ENCODE peak calls at places on chromosomes 13 and 19, in five cellular contexts. C is WTC11, S is nephron progenitor cell, N is activated B cell treated with CpG ODN at 0.5 μM for 24 hours, Y is astrocyte. O is an unnamed sample.

GRCh38 chr13:31380728-31381127 is 181.0 kb downstream of the B3GLCT start:
- DNase-seq in C (no peak), N (no peak), Y (no peak), S (peak; percentile 5), O (no peak)

GRCh38 chr13:30873519-30873918 is 32.6 kb upstream of the MEDAG start:
- DNase-seq in N (no peak), Y (no peak), C (no peak), S (no peak), O (no peak)

GRCh38 chr13:91406619-91407018 is 8.2 kb downstream of the GPC5 start:
- DNase-seq in S (no peak), Y (peak; percentile 21), N (no peak), C (peak; percentile 53), O (no peak)

GRCh38 chr13:24161010-24161775 is 673 bp downstream of the SPATA13 start:
- DNase-seq in N (no peak), C (peak; percentile 48), Y (no peak), S (peak; percentile 54), O (peak; percentile 45)

GRCh38 chr13:50629497-50629896 is 214.0 kb downstream of the DLEU7 start:
- DNase-seq in Y (peak; percentile 25), N (no peak), C (no peak), S (no peak), O (no peak)

GRCh38 chr19:58183822-58184215 is 958 bp downstream of the ZNF274 start:
- DNase-seq in C (no peak), Y (no peak), N (no peak), S (no peak), O (no peak)

GRCh38 chr19:11195169-11195568 is 2.2 kb downstream of the KANK2 start:
- DNase-seq in S (no peak), N (no peak), C (no peak), Y (no peak), O (no peak)

GRCh38 chr13:43132228-43132627 is 108.8 kb downstream of the DNAJC15 start:
- DNase-seq in N (no peak), Y (peak; percentile 36), C (peak; percentile 41), S (no peak), O (no peak)

GRCh38 chr13:24053505-24054251 is 106.8 kb upstream of the SPATA13 start:
- DNase-seq in C (peak; percentile 73), N (peak; percentile 18), Y (peak; percentile 42), S (peak; percentile 57), O (peak; percentile 52)

GRCh38 chr13:28867564-28867963 is 47.4 kb downstream of the MTUS2 start:
- DNase-seq in S (no peak), N (no peak), Y (no peak), C (no peak), O (no peak)
- TF ChIP-seq CTCF in S (no peak), N (no peak), Y (no peak), C (no peak), O (no peak)

GRCh38 chr19:46190489-46190888 is 39.1 kb upstream of the IGFL1 start:
- DNase-seq in C (no peak), N (no peak), S (no peak), Y (no peak), O (no peak)

GRCh38 chr19:46189971-46190335 is 39.6 kb upstream of the IGFL1 start:
- DNase-seq in S (no peak), Y (no peak), C (no peak), N (no peak), O (no peak)

GRCh38 chr19:46186717-46187101 is 38.7 kb downstream of the IGFL2 start:
- DNase-seq in Y (no peak), S (no peak), N (no peak), C (no peak), O (no peak)

GRCh38 chr19:46182476-46182875 is 34.4 kb downstream of the IGFL2 start:
- DNase-seq in N (no peak), C (no peak), Y (no peak), S (no peak), O (no peak)

DNA sequence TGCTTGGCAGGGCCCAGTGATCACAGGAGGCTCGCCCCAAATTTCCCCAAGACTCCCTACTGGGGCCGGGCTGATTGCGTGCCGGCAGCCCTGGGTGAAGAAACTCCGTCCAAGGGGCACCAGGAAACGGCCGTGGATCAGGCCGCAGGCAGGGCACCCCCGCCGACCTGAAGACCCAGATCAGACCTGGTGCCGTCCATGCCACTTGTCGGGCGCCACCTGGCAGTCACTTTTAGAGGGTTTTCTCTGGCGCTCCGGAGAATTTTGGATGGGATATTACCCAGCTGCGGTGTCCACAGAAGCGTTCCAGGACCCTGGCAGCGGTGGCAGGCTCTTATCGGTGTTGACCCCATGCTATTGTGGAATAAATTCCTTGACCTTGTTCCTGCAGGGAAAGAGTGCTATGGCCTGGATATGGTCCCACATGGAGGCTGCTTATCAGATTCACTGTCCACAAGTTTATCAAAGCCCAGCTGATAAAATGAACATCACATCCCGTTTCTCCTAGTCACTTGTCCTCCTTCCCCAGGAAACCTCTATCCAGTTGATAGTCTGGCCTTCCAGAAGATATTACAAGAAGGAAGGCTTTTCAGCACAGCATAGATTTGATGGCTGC is 38.2 kb downstream of the IGFL2 start:
- DNase-seq in N (no peak), S (no peak), Y (no peak), C (no peak), O (no peak)
- TF ChIP-seq CTCF in N (no peak), S (no peak), Y (no peak), C (no peak), O (no peak)

GRCh38 chr13:26629260-26629659 is 71.8 kb downstream of the WASF3 start:
- DNase-seq in S (no peak), N (no peak), Y (no peak), C (no peak), O (no peak)
- TF ChIP-seq CTCF in S (no peak), N (no peak), Y (peak; percentile 5), C (no peak), O (no peak)

DNA sequence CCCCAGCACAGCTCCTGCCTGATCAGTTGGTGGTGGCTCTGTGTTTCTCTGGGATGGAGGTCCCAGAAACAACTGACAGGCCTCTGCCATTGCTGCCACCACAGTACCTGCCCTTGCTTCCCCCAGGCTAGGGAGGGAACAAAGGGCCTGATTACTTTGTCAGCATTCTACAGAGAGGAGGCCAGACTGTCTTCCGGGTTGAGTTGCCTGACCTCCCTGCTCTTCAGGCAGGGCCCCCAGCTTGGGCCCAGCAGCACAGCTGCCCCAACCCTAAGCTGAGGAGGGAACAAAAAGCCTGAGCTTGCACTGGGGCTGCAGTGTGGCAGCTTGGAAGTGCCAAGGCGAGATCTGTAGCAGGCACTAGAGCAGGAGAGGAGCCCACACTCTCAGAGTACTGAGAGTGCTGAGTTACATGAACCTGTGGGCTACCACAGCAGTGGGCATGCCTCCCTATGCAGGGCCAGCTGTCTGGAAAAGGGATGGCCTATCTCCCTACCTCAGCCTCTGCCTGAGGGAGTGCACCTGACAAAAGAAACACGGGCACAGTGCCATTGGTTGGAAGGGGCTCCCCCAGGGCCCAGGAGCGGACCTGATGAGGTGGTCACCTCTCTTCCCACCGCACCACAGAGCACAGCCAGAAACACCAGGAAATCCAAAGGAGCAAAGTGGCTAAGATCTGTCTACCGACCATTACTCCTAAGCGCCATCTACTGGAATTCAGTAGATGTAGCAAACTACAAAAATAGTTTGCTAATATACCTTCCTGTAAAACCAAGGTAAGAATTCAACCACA is 24.4 kb downstream of the SLC25A15 start:
- DNase-seq in C (no peak), N (no peak), S (no peak), Y (no peak), O (no peak)
- TF ChIP-seq CTCF in C (peak; percentile 50), N (no peak), S (peak; percentile 29), Y (peak; percentile 44), O (no peak)

DNA sequence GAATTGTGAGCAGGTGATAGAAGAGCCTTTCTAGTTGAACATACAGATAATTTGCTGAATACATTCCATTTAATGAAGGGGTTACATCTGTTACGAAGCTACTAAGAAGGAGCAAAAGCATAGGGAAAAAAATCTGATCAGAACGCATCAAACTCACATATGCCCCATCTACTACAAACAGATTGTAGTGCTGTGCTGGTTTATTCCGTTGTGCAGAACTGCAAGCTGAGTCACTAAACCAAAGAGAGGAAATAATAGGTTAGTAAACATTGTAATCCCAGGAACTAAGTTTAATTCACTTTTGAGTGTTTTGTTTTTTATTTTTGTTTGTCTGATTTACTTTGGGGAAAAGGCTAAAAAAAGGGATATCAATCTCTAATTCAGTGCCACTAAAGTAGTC is 136.3 kb downstream of the CDK8 start:
- DNase-seq in S (no peak), C (no peak), Y (no peak), N (no peak), O (no peak)
- TF ChIP-seq CTCF in S (no peak), C (no peak), Y (no peak), N (no peak), O (no peak)

GRCh38 chr19:14475251-14476073 is at the start of gene PTGER1:
- DNase-seq in N (no peak), Y (no peak), C (peak; percentile 60), S (peak; percentile 55), O (no peak)
- TF ChIP-seq CTCF in N (no peak), Y (no peak), C (no peak), S (no peak), O (no peak)

GRCh38 chr19:42122691-42123607 is 9.3 kb downstream of the POU2F2 start:
- DNase-seq in Y (no peak), N (peak; percentile 57), C (no peak), S (no peak), O (no peak)
- TF ChIP-seq CTCF in Y (no peak), N (no peak), C (no peak), S (no peak), O (no peak)

GRCh38 chr13:72696590-72696989 is 30.8 kb downstream of the MZT1 start:
- DNase-seq in S (no peak), N (no peak), C (no peak), Y (peak; percentile 10), O (no peak)
- TF ChIP-seq CTCF in S (no peak), N (no peak), C (no peak), Y (peak; percentile 30), O (peak; percentile 50)

GRCh38 chr19:38711726-38712153 is 32.5 kb downstream of the CAPN12 start:
- DNase-seq in Y (peak; percentile 91), N (no peak), C (no peak), S (no peak), O (no peak)
- TF ChIP-seq CTCF in Y (no peak), N (no peak), C (no peak), S (no peak), O (no peak)

DNA sequence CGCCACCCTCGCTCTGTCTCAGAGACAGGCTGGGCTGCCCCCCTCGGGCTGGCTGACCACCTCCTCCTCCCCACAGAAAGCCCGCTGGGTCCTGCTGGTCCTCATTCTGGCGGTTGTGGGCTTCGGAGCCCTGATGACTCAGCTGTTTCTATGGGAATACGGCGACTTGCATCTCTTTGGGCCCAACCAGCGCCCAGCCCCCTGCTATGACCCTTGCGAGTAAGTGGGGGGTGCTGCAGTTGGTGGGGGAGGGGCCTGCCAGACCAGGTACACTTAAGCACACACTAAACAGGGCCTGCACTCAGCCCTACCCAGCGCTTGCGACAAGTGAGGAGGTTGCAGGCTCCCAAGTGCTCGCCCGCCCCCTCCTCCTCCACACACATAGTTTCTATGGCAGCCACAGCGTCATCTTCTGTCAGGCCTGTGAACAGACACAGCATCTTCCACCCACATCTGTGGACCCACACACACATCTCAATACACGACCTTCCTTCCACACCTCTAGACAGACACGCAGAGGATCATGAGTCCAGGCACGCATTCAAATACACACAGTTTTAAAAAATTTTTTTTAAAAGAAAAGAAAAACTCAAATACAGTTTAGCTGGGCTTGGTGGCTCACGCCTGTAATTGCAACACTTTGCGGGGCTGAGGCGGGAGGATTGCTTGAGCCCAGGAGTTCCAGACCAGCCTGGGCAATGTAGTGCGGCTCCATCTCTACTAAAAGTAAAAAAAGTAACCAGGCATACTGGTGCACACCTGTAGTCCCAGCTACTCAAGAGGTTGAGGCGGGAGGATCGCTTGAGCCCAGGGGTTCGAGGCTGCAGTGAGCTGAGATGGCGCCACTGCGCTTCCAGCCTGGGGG is 18.4 kb downstream of the PLD3 start:
- DNase-seq in S (peak; percentile 57), C (peak; percentile 64), N (no peak), Y (peak; percentile 48), O (no peak)
- TF ChIP-seq CTCF in S (no peak), C (no peak), N (no peak), Y (no peak), O (no peak)

O was measured in mesothelial cell of epicardium.